ENCODE peak calls at places on chromosomes 5 and 9, in nine cellular contexts. M is H1, A is tibial nerve, X is transverse colon, I is A549, O is K562, E is stomach, V is ovary, B is GM12878. S is an unnamed sample.

GRCh38 chr9:124861342-124862229 is at the start of the genes ARPC5L and RPL35:
- DNase-seq in V (peak), A (peak), M (no peak), I (peak), E (peak), B (peak), X (peak), O (peak), S (peak)

GRCh38 chr5:168114444-168115017 is 176.9 kb upstream of the WWC1 start:
- DNase-seq in I (peak), B (no peak), A (peak), X (peak), V (no peak), M (peak), O (peak), E (peak), S (no peak)

GRCh38 chr5:44233691-44234090 is 155.5 kb downstream of the FGF10 start:
- DNase-seq in E (no peak), X (no peak), M (no peak), B (no peak), O (no peak), A (no peak), V (no peak), I (no peak), S (no peak)

GRCh38 chr5:10124287-10124686 is 125.4 kb downstream of the ATPSCKMT start:
- DNase-seq in E (no peak), M (no peak), O (no peak), A (no peak), I (no peak), V (no peak), B (no peak), X (no peak), S (no peak)

GRCh38 chr5:64958757-64959391 is 190.1 kb downstream of the CWC27 start:
- DNase-seq in B (no peak), X (no peak), I (no peak), O (no peak), V (no peak), E (no peak), A (peak), M (no peak), S (no peak)

GRCh38 chr9:136769710-136770191 is 5.4 kb upstream of the LCN15 start:
- DNase-seq in O (peak), A (no peak), M (no peak), E (no peak), B (no peak), V (peak), I (peak), X (peak), S (no peak)

GRCh38 chr9:114350636-114351396 is 21.1 kb downstream of the ORM2 start:
- DNase-seq in E (no peak), O (no peak), M (no peak), X (no peak), I (no peak), B (no peak), A (no peak), V (no peak), S (no peak)

GRCh38 chr9:127090341-127090985 is 32.0 kb downstream of the ANGPTL2 start:
- DNase-seq in A (no peak), I (no peak), O (no peak), M (no peak), B (no peak), E (no peak), X (no peak), V (no peak), S (peak)

GRCh38 chr9:22134390-22134789 is 125.3 kb upstream of the CDKN2B start:
- DNase-seq in E (no peak), A (no peak), B (no peak), X (no peak), V (no peak), O (no peak), M (no peak), I (no peak), S (no peak)

GRCh38 chr9:104238668-104239067 is 144.6 kb downstream of the SMC2 start:
- DNase-seq in M (no peak), I (no peak), X (no peak), E (no peak), V (no peak), B (no peak), A (no peak), O (no peak), S (no peak)

GRCh38 chr9:91690540-91691249 is 259.3 kb downstream of the ROR2 start:
- DNase-seq in E (no peak), A (no peak), O (no peak), I (no peak), B (no peak), M (no peak), V (no peak), X (no peak), S (no peak)

GRCh38 chr5:138601444-138601843 is 26.2 kb upstream of the HSPA9 start:
- DNase-seq in B (no peak), A (no peak), X (peak), M (no peak), I (no peak), E (peak), V (no peak), O (no peak), S (peak)

GRCh38 chr9:122949696-122950095 is 8.9 kb downstream of the RABGAP1 start:
- DNase-seq in M (no peak), O (no peak), B (no peak), X (no peak), V (no peak), I (no peak), A (no peak), E (no peak), S (no peak)

GRCh38 chr5:64147849-64148441 is 17.7 kb upstream of the RNF180 start:
- DNase-seq in V (peak), A (peak), E (peak), M (no peak), I (peak), X (peak), O (peak), B (no peak), S (peak)

GRCh38 chr5:153991168-153991567 is 47.5 kb downstream of the FAM114A2 start:
- DNase-seq in I (no peak), A (no peak), M (no peak), X (no peak), O (no peak), E (no peak), V (no peak), B (no peak), S (no peak)

GRCh38 chr5:60993425-60993824 is 48.4 kb downstream of the NDUFAF2 start:
- DNase-seq in M (no peak), I (no peak), A (no peak), E (no peak), X (no peak), V (no peak), B (no peak), O (no peak), S (no peak)

GRCh38 chr5:132772291-132773070 is 4.6 kb downstream of the SEPTIN8 start:
- DNase-seq in E (no peak), V (no peak), X (no peak), I (no peak), M (no peak), B (no peak), A (no peak), O (no peak), S (no peak)

GRCh38 chr5:132773601-132774355 is 3.3 kb downstream of the SEPTIN8 start:
- DNase-seq in X (no peak), E (no peak), V (no peak), A (no peak), B (no peak), I (no peak), M (no peak), O (peak), S (no peak)

GRCh38 chr5:132770476-132771159 is 6.4 kb downstream of the SEPTIN8 start:
- DNase-seq in A (no peak), I (no peak), V (no peak), B (no peak), O (no peak), E (no peak), X (no peak), M (no peak), S (no peak)

GRCh38 chr5:132773114-132773513 is 3.9 kb downstream of the SEPTIN8 start:
- DNase-seq in I (no peak), A (no peak), E (no peak), V (no peak), M (no peak), O (no peak), X (no peak), B (no peak), S (no peak)

GRCh38 chr5:132771559-132771998 is 5.5 kb downstream of the SEPTIN8 start:
- DNase-seq in V (peak), A (no peak), B (no peak), O (no peak), X (no peak), M (no peak), I (no peak), E (no peak), S (no peak)
- TF ChIP-seq EP300 in V (no peak), A (no peak), B (no peak), O (no peak), X (no peak), M (no peak), I (no peak), E (no peak), S (no peak)

GRCh38 chr9:113210815-113211214 is 10.3 kb downstream of the FKBP15 start:
- DNase-seq in V (no peak), B (no peak), M (no peak), I (no peak), E (no peak), X (no peak), A (no peak), O (no peak), S (no peak)
- TF ChIP-seq POLR2A in V (no peak), B (no peak), M (no peak), I (no peak), E (no peak), X (no peak), A (no peak), O (no peak), S (no peak)

DNA sequence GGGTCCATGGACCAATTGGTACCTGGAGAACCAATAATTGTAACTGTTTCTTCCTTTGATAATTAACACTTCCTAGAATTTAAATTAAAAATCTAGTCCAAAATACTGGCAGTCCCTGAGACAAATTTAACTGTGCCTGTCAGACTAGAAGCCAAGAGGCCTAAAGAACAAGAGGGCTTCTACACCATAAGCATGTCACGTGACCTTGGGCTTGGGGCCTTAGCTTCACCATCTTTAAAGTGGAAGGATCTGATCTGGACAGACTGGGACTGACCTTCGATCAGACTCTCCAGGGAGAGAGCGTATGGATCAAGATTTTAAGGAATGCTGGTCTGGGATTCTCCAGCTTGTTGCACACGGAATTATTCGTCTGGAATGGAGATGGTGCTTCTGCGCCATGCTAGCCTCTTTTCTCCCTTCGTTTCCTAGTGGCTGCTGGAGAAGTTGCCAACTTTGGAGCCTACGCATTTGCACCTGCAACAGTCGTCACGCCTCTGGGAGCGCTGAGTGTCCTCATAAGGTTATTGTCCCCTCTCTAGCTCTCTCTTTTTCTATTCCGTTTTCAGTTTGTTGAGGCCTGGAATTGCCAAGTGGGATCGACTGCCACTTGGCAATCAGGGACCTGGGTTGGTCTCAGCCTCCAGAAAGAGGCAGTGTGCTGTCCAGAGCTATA is 8.4 kb downstream of the NIPAL4 start:
- DNase-seq in O (no peak), X (no peak), V (no peak), I (no peak), E (no peak), A (no peak), B (no peak), M (no peak), S (no peak)
- TF ChIP-seq EP300 in O (no peak), X (no peak), V (no peak), I (no peak), E (no peak), A (no peak), B (no peak), M (no peak), S (no peak)

DNA sequence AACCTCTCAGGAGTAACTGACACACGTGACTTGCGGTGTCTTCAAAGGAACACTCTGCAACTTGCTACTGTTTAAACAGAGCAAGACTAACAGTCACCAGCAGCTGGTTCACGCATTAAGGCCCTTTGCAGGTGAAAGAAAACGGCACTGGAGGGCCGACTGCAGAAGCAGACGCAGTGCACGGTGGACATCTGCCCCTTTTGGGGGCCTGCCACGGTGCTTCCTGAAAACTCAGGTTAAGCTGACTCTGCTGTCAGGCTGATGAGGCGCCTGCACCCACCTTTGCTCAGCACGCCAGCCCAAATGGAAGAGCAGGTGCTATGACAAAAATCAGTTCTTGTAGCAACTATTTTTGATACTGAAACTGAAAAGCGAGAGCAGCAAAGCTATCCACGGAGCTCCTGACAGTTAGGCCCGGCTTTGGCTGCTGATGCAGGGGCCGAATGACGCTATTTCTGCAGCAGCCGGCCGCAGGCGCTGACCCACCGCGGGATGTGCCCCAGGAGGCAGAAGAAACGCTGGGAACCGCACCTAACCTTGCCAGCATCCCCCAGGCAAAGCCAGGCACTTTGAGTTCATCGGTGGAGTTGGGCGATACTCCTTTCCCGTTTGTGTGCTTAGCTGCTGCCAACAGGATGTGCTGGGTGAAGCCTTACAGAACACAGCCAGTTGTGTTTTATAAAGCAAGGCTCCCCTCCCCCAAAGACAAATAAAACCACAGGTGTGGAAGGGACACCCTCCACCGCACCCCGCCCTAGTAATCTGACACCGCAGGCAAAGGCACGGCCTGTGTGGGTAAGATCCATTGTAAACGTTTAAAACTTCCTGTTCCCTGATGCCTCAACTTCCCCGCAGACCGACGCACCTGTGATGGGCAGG is 21.1 kb upstream of the TERT start:
- DNase-seq in X (peak), A (no peak), O (peak), I (no peak), M (no peak), V (peak), E (peak), B (peak), S (peak)
- TF ChIP-seq POLR2A in X (peak), A (no peak), O (no peak), I (no peak), M (peak), V (no peak), E (no peak), B (peak), S (no peak)

GRCh38 chr5:161548472-161549094 is 2.1 kb upstream of the GABRB2 start:
- DNase-seq in O (no peak), X (peak), A (no peak), M (no peak), B (no peak), I (no peak), E (no peak), V (no peak), S (no peak)
- TF ChIP-seq EP300 in O (no peak), X (no peak), A (no peak), M (no peak), B (no peak), I (no peak), E (no peak), V (no peak), S (no peak)

GRCh38 chr5:173297813-173298212 is 30.4 kb downstream of the STC2 start:
- DNase-seq in I (no peak), E (no peak), M (no peak), X (no peak), V (no peak), A (no peak), O (no peak), B (no peak), S (no peak)
- TF ChIP-seq POLR2A in I (no peak), E (no peak), M (no peak), X (no peak), V (no peak), A (no peak), O (no peak), B (no peak), S (no peak)

DNA sequence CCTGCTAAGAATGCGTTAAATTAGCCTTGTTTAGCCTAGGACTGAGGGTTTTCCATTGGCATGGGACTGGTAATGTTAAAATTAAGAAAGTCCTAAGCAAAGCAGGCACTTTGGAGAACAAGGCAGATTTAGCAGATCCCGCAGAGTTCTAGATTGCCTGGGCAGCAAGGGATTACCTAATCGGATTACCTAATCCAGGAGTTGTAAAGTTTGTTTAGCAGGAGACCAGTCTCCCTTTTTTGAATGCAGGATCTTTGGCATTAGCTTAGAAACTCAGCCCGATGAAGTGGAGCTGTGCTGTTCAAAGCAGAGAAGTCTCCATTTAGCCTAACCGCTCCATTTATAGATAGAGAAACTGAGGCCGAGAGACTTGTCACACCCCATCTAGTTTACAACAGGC is 206.0 kb downstream of the DMRT2 start:
- DNase-seq in B (no peak), O (no peak), A (no peak), V (no peak), I (no peak), X (no peak), M (no peak), E (no peak), S (no peak)
- TF ChIP-seq EP300 in B (no peak), O (no peak), A (no peak), V (no peak), I (no peak), X (no peak), M (no peak), E (no peak), S (no peak)

DNA sequence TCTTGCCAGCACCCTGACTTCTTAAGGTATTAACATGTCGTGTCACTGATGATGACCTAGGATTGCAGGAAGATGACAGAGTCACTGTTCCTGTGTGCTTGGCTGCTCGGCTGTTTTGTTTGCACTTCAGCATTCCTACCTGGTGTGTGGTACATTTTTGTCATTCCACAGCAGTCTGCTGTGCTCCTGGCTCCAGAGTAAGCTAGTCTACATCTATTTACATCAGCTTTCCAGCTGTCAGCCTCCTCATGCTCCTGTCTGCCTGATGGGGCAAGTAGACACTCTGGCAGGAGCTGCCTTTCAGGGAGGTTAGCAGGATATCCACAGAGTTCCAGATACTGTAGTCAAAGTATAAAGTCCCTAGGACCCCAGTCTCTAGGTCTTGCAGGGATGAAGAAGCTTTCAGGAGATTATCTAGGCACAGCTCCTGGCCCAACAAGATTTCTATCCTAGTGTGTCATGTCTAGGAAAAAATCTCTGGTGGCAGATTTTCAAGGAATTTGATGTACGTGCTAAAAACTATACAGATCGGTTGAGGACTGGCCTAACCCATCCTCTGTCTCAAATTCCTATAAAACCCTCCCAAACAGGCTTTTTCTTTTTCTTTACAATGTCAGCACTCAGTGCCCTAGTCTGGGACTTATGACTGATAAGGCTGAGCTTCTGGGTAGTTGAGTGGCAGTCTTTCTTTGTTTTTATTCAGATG is 28.5 kb downstream of the RUSC2 start:
- DNase-seq in O (no peak), E (peak), B (no peak), X (no peak), A (no peak), V (no peak), I (peak), M (no peak), S (no peak)
- TF ChIP-seq POLR2A in O (no peak), E (no peak), B (no peak), X (no peak), A (no peak), V (no peak), I (no peak), M (no peak), S (no peak)

GRCh38 chr5:164185000-164185399 is 679.6 kb downstream of the MAT2B start:
- DNase-seq in A (no peak), I (no peak), O (no peak), E (no peak), M (no peak), B (no peak), V (no peak), X (no peak), S (no peak)

GRCh38 chr5:164188733-164189148 is 683.3 kb downstream of the MAT2B start:
- DNase-seq in O (no peak), V (no peak), M (no peak), X (no peak), E (no peak), I (no peak), A (no peak), B (no peak), S (no peak)

GRCh38 chr5:164184158-164184557 is 678.7 kb downstream of the MAT2B start:
- DNase-seq in X (no peak), E (no peak), V (no peak), I (no peak), M (no peak), B (no peak), O (no peak), A (no peak), S (no peak)

GRCh38 chr5:164187780-164188179 is 682.4 kb downstream of the MAT2B start:
- DNase-seq in V (no peak), B (no peak), M (no peak), X (no peak), O (no peak), E (no peak), A (no peak), I (no peak), S (no peak)

DNA sequence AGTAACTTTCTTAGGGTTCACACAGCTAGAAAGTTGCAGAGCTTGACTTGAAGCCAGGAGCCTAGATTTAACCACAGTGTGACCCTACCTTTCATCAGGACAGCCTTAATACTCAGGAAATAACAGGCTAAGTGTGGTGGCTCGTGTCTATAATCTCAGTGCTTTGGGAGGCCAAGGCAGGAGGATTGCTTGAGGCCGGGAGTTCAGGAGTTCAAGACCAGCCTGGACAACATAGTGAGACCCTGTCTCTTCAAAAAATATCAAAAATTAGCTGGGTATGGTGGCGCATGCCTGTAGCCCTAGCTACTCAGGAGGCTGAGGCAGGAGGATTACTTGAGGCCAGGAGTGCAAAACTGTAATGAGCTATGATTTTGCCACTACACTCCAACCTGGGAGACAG is 681.1 kb downstream of the MAT2B start:
- DNase-seq in B (no peak), X (no peak), V (no peak), O (no peak), I (no peak), A (no peak), M (no peak), E (no peak), S (no peak)
- TF ChIP-seq EP300 in B (no peak), X (no peak), V (no peak), O (no peak), I (no peak), A (no peak), M (no peak), E (no peak), S (no peak)